ENCODE peak calls at places on chromosomes 1 and 21, in five cellular contexts. R is IMR-90, I is A549, A is A673, Y is SJSA1. Z is an unnamed sample.
A peak's percentile ranks its signal among the peaks of the same experiment; 100 is the strongest.

GRCh38 chr1:171441278-171441677 is 44.1 kb upstream of the PRRC2C start:
- DNase-seq in I (no peak), A (peak; percentile 28), R (peak; percentile 89), Y (no peak), Z (no peak)

GRCh38 chr1:214570442-214570841 is 19.0 kb upstream of the PTPN14 start:
- DNase-seq in A (no peak), I (no peak), Y (peak; percentile 42), R (peak; percentile 90), Z (no peak)

GRCh38 chr1:81664341-81664740 is 136.4 kb upstream of the ADGRL2 start:
- DNase-seq in R (peak; percentile 55), Y (no peak), I (no peak), A (peak; percentile 28), Z (no peak)

GRCh38 chr1:157994704-157995540 is 1.5 kb downstream of the KIRREL1 start:
- DNase-seq in A (no peak), I (no peak), R (peak; percentile 40), Y (peak; percentile 48), Z (no peak)

GRCh38 chr1:65264197-65264929 is 45.0 kb upstream of the DNAJC6 start:
- DNase-seq in Y (no peak), R (peak; percentile 37), I (no peak), A (peak; percentile 66), Z (peak; percentile 34)

GRCh38 chr1:211521102-211521815 is 29.3 kb upstream of the RD3 start:
- DNase-seq in I (no peak), A (no peak), Y (no peak), R (no peak), Z (no peak)

GRCh38 chr1:8097077-8097799 is 71.1 kb upstream of the ERRFI1 start:
- DNase-seq in I (no peak), A (peak; percentile 94), R (peak; percentile 96), Y (peak; percentile 74), Z (peak; percentile 51)

GRCh38 chr1:232990729-232991128 is 40.3 kb downstream of the NTPCR start:
- DNase-seq in Y (no peak), I (no peak), A (no peak), R (no peak), Z (no peak)

GRCh38 chr1:229225331-229225782 is 45.6 kb upstream of the RAB4A start:
- DNase-seq in R (no peak), A (no peak), I (no peak), Y (no peak), Z (no peak)

GRCh38 chr1:177278626-177279390 is 108.0 kb downstream of the BRINP2 start:
- DNase-seq in I (no peak), R (peak; percentile 45), A (no peak), Y (no peak), Z (peak; percentile 39)

GRCh38 chr1:183635112-183635605 is 424 bp downstream of the ARPC5 start:
- DNase-seq in A (no peak), I (peak; percentile 30), Y (no peak), R (no peak), Z (no peak)

GRCh38 chr1:53121319-53122172 is 20.9 kb downstream of the SLC1A7 start:
- DNase-seq in A (no peak), I (no peak), R (peak; percentile 74), Y (peak; percentile 37), Z (peak; percentile 88)

GRCh38 chr1:221363074-221363473 is 378.8 kb downstream of the DUSP10 start:
- DNase-seq in I (no peak), A (no peak), Y (no peak), R (no peak), Z (no peak)

GRCh38 chr1:225651872-225652725 is 824 bp downstream of the ENAH start:
- DNase-seq in Y (peak; percentile 49), A (peak; percentile 62), I (no peak), R (no peak), Z (peak; percentile 74)

GRCh38 chr1:101257500-101258325 is 20.9 kb downstream of the S1PR1 start:
- DNase-seq in Y (no peak), I (no peak), A (no peak), R (no peak), Z (peak; percentile 28)

GRCh38 chr1:25690396-25690956 is 73.9 kb downstream of the MAN1C1 start:
- DNase-seq in A (no peak), I (no peak), R (no peak), Y (no peak), Z (no peak)

GRCh38 chr1:90114521-90115141 is 119.7 kb downstream of the ZNF326 start:
- DNase-seq in R (peak; percentile 49), Y (peak; percentile 30), I (peak; percentile 20), A (peak; percentile 90), Z (peak; percentile 71)

GRCh38 chr1:109901508-109902145 is 9.0 kb upstream of the CSF1 start:
- DNase-seq in Y (no peak), I (no peak), A (no peak), R (no peak), Z (no peak)

GRCh38 chr1:230632273-230632873 is 9.9 kb upstream of the COG2 start:
- DNase-seq in A (peak; percentile 38), I (peak; percentile 46), R (peak; percentile 24), Y (no peak), Z (peak; percentile 21)

GRCh38 chr1:218299416-218299815 is 14.3 kb downstream of the RRP15 start:
- DNase-seq in I (peak; percentile 26), A (peak; percentile 46), Y (peak; percentile 41), R (peak; percentile 77), Z (peak; percentile 60)

GRCh38 chr21:36175771-36176565 is 19.3 kb downstream of the DOP1B start:
- DNase-seq in A (no peak), Y (no peak), R (no peak), I (no peak), Z (no peak)

GRCh38 chr1:110152133-110152785 is 2.0 kb downstream of the SLC6A17 start:
- DNase-seq in R (peak; percentile 74), Y (peak; percentile 27), A (no peak), I (peak; percentile 29), Z (no peak)

GRCh38 chr1:151693057-151693651 is 23.4 kb downstream of the CELF3 start:
- DNase-seq in R (peak; percentile 47), Y (no peak), I (peak; percentile 38), A (peak; percentile 45), Z (peak; percentile 46)

GRCh38 chr21:43611598-43612369 is 47.5 kb downstream of the HSF2BP start:
- DNase-seq in Y (peak; percentile 75), R (peak; percentile 95), I (peak; percentile 58), A (peak; percentile 56), Z (peak; percentile 89)

GRCh38 chr1:22641906-22642636 is 1.4 kb upstream of the C1QC start:
- DNase-seq in I (peak; percentile 66), R (peak; percentile 27), Y (peak; percentile 48), A (peak; percentile 76), Z (peak; percentile 79)

GRCh38 chr21:42373181-42373907 is 7.0 kb upstream of the TFF1 start:
- DNase-seq in I (no peak), A (no peak), Y (no peak), R (no peak), Z (no peak)

GRCh38 chr1:53581476-53581875 is 122.3 kb downstream of the DMRTB1 start:
- DNase-seq in R (no peak), A (no peak), I (no peak), Y (no peak), Z (no peak)

GRCh38 chr1:36965301-36966159 is 68.8 kb downstream of the GRIK3 start:
- DNase-seq in I (no peak), Y (no peak), A (no peak), R (no peak), Z (no peak)

GRCh38 chr1:177302365-177303044 is 131.7 kb downstream of the BRINP2 start:
- DNase-seq in A (peak; percentile 25), R (no peak), Y (no peak), I (no peak), Z (no peak)

GRCh38 chr1:1432566-1432950 is 2.9 kb upstream of the VWA1 start:
- DNase-seq in I (no peak), A (no peak), R (no peak), Y (no peak), Z (peak; percentile 93)

GRCh38 chr1:1432951-1433803 is 2.3 kb upstream of the VWA1 start:
- DNase-seq in A (no peak), I (no peak), Y (no peak), R (no peak), Z (peak; percentile 92)

GRCh38 chr1:1434131-1434811 is 1.2 kb upstream of the VWA1 start:
- DNase-seq in Y (no peak), R (no peak), I (no peak), A (no peak), Z (peak; percentile 75)

GRCh38 chr1:1434812-1435093 is 737 bp upstream of the VWA1 start:
- DNase-seq in Y (no peak), A (no peak), I (no peak), R (no peak), Z (no peak)

GRCh38 chr1:1433804-1434130 is 1.7 kb upstream of the VWA1 start:
- DNase-seq in R (peak; percentile 39), Y (no peak), A (no peak), I (no peak), Z (peak; percentile 64)
- H3K4me1 ChIP-seq in R (peaks cover 25% of the 10 kb centered on the region), Y (peaks cover 7% of the 10 kb centered on the region), A (peaks cover 11% of the 10 kb centered on the region), I (peaks cover 61% of the 10 kb centered on the region), Z (peaks cover 49% of the 10 kb centered on the region)

DNA sequence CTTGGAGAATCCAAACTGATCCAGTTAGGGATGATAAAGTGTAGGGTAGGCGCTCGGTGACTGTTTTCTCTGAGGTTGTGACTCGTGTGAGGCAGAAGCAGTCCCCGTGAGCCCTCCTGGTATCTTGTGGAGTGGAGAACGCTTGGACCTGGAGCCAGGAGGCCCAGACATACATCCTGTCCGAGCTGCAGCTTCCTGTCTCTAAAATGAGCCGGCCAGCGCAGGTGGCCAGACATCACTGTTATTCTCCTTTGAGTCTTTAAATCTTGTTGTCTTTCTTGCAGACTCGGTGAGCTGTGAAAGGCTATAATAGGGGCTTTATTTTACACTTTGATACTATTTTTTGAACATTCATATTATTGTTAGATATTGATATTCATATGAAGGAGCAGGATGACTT is 12.3 kb downstream of the PCSK9 start:
- DNase-seq in I (no peak), R (no peak), A (no peak), Y (no peak), Z (no peak)
- H3K27ac ChIP-seq in I (no peak overlapping the region), R (no peak overlapping the region), A (no peak overlapping the region), Y (no peak overlapping the region), Z (no peak overlapping the region)

GRCh38 chr21:32771134-32771523 is 426 bp downstream of the PAXBP1 start:
- DNase-seq in I (peak; percentile 20), A (peak; percentile 56), R (peak; percentile 56), Y (no peak), Z (peak; percentile 65)
- H3K4me1 ChIP-seq in I (peaks cover 11% of the 10 kb centered on the region), A (peaks cover 17% of the 10 kb centered on the region), R (no peaks in the 10 kb centered on the region), Y (peaks cover 13% of the 10 kb centered on the region), Z (peaks cover 7% of the 10 kb centered on the region)

GRCh38 chr1:198295186-198295585 is 138.4 kb downstream of the NEK7 start:
- DNase-seq in Y (no peak), A (no peak), R (no peak), I (no peak), Z (peak; percentile 36)

GRCh38 chr1:198290089-198290683 is 133.4 kb downstream of the NEK7 start:
- DNase-seq in Y (no peak), I (no peak), R (no peak), A (no peak), Z (peak; percentile 6)

GRCh38 chr1:198291924-198292323 is 135.1 kb downstream of the NEK7 start:
- DNase-seq in I (no peak), Y (no peak), A (no peak), R (no peak), Z (no peak)

GRCh38 chr1:198287916-198288315 is 131.1 kb downstream of the NEK7 start:
- DNase-seq in I (no peak), R (no peak), Y (no peak), A (no peak), Z (no peak)

DNA sequence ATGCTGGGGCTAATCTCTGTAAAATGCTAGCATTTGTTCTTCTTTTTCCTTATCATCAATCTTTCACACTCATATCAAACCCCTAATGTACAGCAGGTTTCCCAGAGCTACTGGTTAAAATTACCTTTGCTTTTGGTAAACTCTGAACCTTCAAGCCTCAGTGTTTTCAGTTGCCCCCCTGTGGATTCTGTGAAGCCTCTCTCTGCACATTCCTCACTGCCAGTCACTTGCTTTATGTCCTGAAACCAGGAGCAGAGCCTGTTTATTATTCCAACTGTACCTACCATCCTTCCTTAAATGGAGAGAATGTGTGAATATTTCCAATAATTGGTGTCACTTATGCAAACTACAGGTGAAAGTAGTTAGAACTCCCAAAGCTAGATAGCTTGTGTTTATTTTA is 134.2 kb downstream of the NEK7 start:
- DNase-seq in I (no peak), A (no peak), R (no peak), Y (no peak), Z (no peak)
- H3K27ac ChIP-seq in I (no peak overlapping the region), A (no peak overlapping the region), R (no peak overlapping the region), Y (no peak overlapping the region), Z (no peak overlapping the region)

Z was measured in SJCRH30.